ENCODE peak calls at places on chromosome 12, in seven cellular contexts. L is fibroblast of mammary gland, H is uterus, G is tibial artery, Z is left cardiac atrium, K is kidney tubule cell, C is T-helper 1 cell. I is an unnamed sample.

GRCh38 chr12:123139926-123140674 is 10.8 kb downstream of the PITPNM2 start:
- DNase-seq in L (peak; percentile 60), H (no peak), G (no peak), Z (peak; percentile 40), K (peak; percentile 90), C (no peak), I (no peak)

GRCh38 chr12:116561181-116561821 is 2.1 kb downstream of the MAP1LC3B2 start:
- DNase-seq in L (no peak), H (no peak), G (no peak), Z (no peak), K (no peak), C (no peak), I (no peak)

GRCh38 chr12:51593539-51593938 is 2.5 kb downstream of the SCN8A start:
- DNase-seq in L (peak; percentile 62), H (no peak), G (no peak), Z (peak; percentile 26), K (peak; percentile 51), C (peak; percentile 25), I (peak; percentile 13)

GRCh38 chr12:24902521-24903304 is 46.2 kb downstream of the BCAT1 start:
- DNase-seq in L (peak; percentile 30), H (no peak), G (no peak), Z (no peak), K (peak; percentile 30), C (peak; percentile 72), I (no peak)

GRCh38 chr12:108179305-108179704 is 50.2 kb downstream of the WSCD2 start:
- DNase-seq in L (no peak), H (no peak), G (no peak), Z (no peak), K (no peak), C (no peak), I (no peak)

GRCh38 chr12:122050706-122051105 is 27.9 kb upstream of the MLXIP start:
- DNase-seq in L (no peak), H (no peak), G (no peak), Z (no peak), K (no peak), C (no peak), I (no peak)

GRCh38 chr12:24118675-24119074 is 169.2 kb upstream of the SOX5 start:
- DNase-seq in L (peak; percentile 39), H (no peak), G (no peak), Z (no peak), K (no peak), C (no peak), I (no peak)

GRCh38 chr12:57481671-57482070 is 2.0 kb upstream of the ARHGAP9 start:
- DNase-seq in L (no peak), H (no peak), G (no peak), Z (no peak), K (no peak), C (no peak), I (no peak)

GRCh38 chr12:54033980-54034783 is 1.3 kb downstream of the HOXC5 start:
- DNase-seq in L (peak; percentile 66), H (no peak), G (peak; percentile 70), Z (no peak), K (no peak), C (no peak), I (no peak)

GRCh38 chr12:100995771-100996170 is 201.2 kb downstream of the ANO4 start:
- DNase-seq in L (no peak), H (no peak), G (no peak), Z (no peak), K (no peak), C (no peak), I (no peak)

GRCh38 chr12:48903363-48903981 is 21.8 kb downstream of the FKBP11 start:
- DNase-seq in L (peak; percentile 48), H (no peak), G (no peak), Z (peak; percentile 42), K (no peak), C (no peak), I (no peak)

GRCh38 chr12:46218509-46219095 is 50.2 kb downstream of the SLC38A1 start:
- DNase-seq in L (no peak), H (no peak), G (no peak), Z (no peak), K (no peak), C (peak; percentile 38), I (no peak)

GRCh38 chr12:47590771-47591368 is 115.0 kb downstream of the RPAP3 start:
- DNase-seq in L (no peak), H (no peak), G (no peak), Z (peak; percentile 25), K (no peak), C (no peak), I (no peak)

GRCh38 chr12:91651728-91652127 is 469.1 kb upstream of the DCN start:
- DNase-seq in L (no peak), H (no peak), G (no peak), Z (no peak), K (no peak), C (no peak), I (no peak)

GRCh38 chr12:1935242-1935641 is 16.8 kb upstream of the CACNA2D4 start:
- DNase-seq in L (no peak), H (peak; percentile 14), G (peak; percentile 66), Z (no peak), K (no peak), C (no peak), I (no peak)

GRCh38 chr12:119153477-119154434 is 25.0 kb upstream of the HSPB8 start:
- DNase-seq in L (peak; percentile 24), H (peak; percentile 78), G (peak; percentile 89), Z (peak; percentile 80), K (peak; percentile 80), C (peak; percentile 30), I (no peak)

GRCh38 chr12:75545636-75546035 is 34.2 kb upstream of the KRR1 start:
- DNase-seq in L (no peak), H (no peak), G (no peak), Z (no peak), K (no peak), C (no peak), I (no peak)

GRCh38 chr12:130951636-130952035 is 2.1 kb upstream of the ADGRD1 start:
- DNase-seq in L (no peak), H (no peak), G (no peak), Z (no peak), K (no peak), C (no peak), I (no peak)

GRCh38 chr12:10021342-10021741 is 9.1 kb upstream of the CLEC9A start:
- DNase-seq in L (no peak), H (no peak), G (no peak), Z (no peak), K (no peak), C (no peak), I (no peak)

GRCh38 chr12:24389394-24389793 is 439.9 kb upstream of the SOX5 start:
- DNase-seq in L (no peak), H (no peak), G (no peak), Z (no peak), K (no peak), C (no peak), I (no peak)

GRCh38 chr12:55582066-55582465 is 9.8 kb downstream of the OR2AP1 start:
- DNase-seq in L (no peak), H (no peak), G (no peak), Z (no peak), K (no peak), C (no peak), I (no peak)

GRCh38 chr12:57112492-57113294 is 1.5 kb upstream of the STAT6 start:
- DNase-seq in L (no peak), H (no peak), G (no peak), Z (no peak), K (no peak), C (no peak), I (no peak)

GRCh38 chr12:132117558-132117875 is 26.6 kb downstream of the DDX51 start:
- DNase-seq in L (peak; percentile 15), H (no peak), G (no peak), Z (no peak), K (no peak), C (no peak), I (no peak)

GRCh38 chr12:27305673-27306504 is 26.7 kb upstream of the BMAL2 start:
- DNase-seq in L (peak; percentile 72), H (no peak), G (no peak), Z (no peak), K (peak; percentile 52), C (peak; percentile 45), I (no peak)

GRCh38 chr12:109888179-109889020 is 8.1 kb upstream of the GLTP start:
- DNase-seq in L (peak; percentile 98), H (no peak), G (no peak), Z (no peak), K (peak; percentile 87), C (peak; percentile 84), I (no peak)

GRCh38 chr12:98595152-98595988 is 1.9 kb downstream of the SLC25A3 start:
- DNase-seq in L (peak; percentile 70), H (no peak), G (no peak), Z (no peak), K (peak; percentile 76), C (no peak), I (peak; percentile 48)

GRCh38 chr12:26799741-26800140 is 33.3 kb downstream of the ITPR2 start:
- DNase-seq in L (no peak), H (no peak), G (no peak), Z (no peak), K (peak; percentile 36), C (no peak), I (no peak)